ENCODE peak calls at places on chromosomes 13 and 19, in five cellular contexts. H is IMR-90, O is mucosa of descending colon, Z is BJ, K is osteoblast. U is an unnamed sample.

GRCh38 chr19:37654525-37654832 is 786 bp downstream of the ZFP30 start:
- DNase-seq in H (peak), Z (no peak), K (no peak), O (no peak), U (peak)

GRCh38 chr19:14440049-14440448 is 6.9 kb downstream of the PKN1 start:
- DNase-seq in K (no peak), Z (no peak), H (no peak), O (peak), U (peak)

GRCh38 chr13:114231886-114232285 is 2.8 kb upstream of the CDC16 start:
- DNase-seq in H (no peak), Z (no peak), K (no peak), O (no peak), U (no peak)

GRCh38 chr19:50003810-50004419 is 21.3 kb downstream of the VRK3 start:
- DNase-seq in H (peak), Z (peak), O (no peak), K (peak), U (peak)

GRCh38 chr13:22077764-22078163 is 406.9 kb downstream of the FGF9 start:
- DNase-seq in K (no peak), Z (no peak), O (no peak), H (no peak), U (no peak)

GRCh38 chr19:29191005-29191404 is 21.9 kb downstream of the UQCRFS1 start:
- DNase-seq in Z (no peak), O (no peak), H (no peak), K (no peak), U (no peak)

GRCh38 chr13:21608961-21609360 is 5.0 kb upstream of the MICU2 start:
- DNase-seq in O (no peak), Z (no peak), H (no peak), K (no peak), U (no peak)

GRCh38 chr13:74103196-74103595 is 31.0 kb downstream of the KLF12 start:
- DNase-seq in O (no peak), K (no peak), Z (no peak), H (no peak), U (no peak)

GRCh38 chr19:12034610-12035009 is 869 bp downstream of the ZNF433 start:
- DNase-seq in Z (no peak), O (no peak), H (no peak), K (no peak), U (peak)

GRCh38 chr19:10961763-10962536 is 1.1 kb downstream of the SMARCA4 start:
- DNase-seq in Z (no peak), H (peak), K (peak), O (no peak), U (peak)

DNA sequence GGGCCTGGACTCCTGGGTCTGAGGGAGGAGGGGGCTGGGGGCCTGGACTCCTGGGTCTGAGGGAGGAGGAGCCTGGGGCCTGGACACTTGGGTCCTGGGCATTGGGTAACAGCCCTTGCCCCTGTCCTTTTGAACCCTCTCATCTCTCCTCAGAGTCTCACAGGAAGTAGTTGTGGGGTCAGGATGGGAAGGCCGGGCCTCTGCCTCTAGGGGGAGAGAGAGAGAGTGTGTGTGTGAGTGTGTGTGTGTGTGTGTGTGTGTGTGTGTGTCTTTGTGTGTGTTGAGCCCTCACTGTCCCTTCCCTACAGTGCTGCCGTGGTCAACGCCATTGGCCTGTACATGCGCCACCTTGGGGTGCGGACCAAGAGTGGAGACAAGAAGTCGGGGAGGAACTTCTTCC is 10.9 kb downstream of the ARHGEF1 start:
- DNase-seq in O (no peak), Z (no peak), H (peak), K (peak), U (no peak)
- TF ChIP-seq CTCF in O (no peak), Z (no peak), H (peak), K (peak), U (peak)

GRCh38 chr19:18648971-18649310 is 12.1 kb downstream of the KLHL26 start:
- DNase-seq in H (no peak), K (peak), O (no peak), Z (no peak), U (peak)
- H3K4me3 ChIP-seq in H (no peak), K (peak), O (no peak), Z (no peak), U (no peak)

GRCh38 chr19:58362272-58362994 is at the start of gene ZNF497:
- DNase-seq in K (peak), O (peak), H (peak), Z (peak), U (peak)
- TF ChIP-seq CTCF in K (no peak), O (no peak), H (peak), Z (no peak), U (peak)

DNA sequence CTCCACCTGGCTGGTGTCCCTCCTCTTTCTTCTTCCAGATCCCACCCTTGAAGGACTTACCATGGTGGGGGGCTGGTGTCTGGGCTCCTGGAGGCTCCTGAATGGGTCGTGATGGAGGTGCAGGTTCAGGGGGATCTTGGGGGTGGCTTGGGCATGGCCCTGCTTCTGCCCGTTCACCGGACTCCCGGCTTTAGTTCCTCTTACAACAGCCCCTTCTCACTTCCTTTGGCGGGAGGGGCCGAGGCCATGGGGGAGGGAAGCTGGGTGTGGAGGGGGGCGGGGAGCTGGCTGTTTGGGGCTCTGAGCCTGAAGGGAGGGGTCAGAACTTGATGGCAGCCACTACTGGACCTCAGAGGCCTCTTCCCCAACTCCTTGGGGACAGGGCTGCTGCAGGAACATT is at the start of gene MYO1F:
- DNase-seq in K (no peak), O (peak), Z (no peak), H (no peak), U (no peak)
- H3K4me3 ChIP-seq in K (no peak), O (peak), Z (no peak), H (no peak), U (peak)

DNA sequence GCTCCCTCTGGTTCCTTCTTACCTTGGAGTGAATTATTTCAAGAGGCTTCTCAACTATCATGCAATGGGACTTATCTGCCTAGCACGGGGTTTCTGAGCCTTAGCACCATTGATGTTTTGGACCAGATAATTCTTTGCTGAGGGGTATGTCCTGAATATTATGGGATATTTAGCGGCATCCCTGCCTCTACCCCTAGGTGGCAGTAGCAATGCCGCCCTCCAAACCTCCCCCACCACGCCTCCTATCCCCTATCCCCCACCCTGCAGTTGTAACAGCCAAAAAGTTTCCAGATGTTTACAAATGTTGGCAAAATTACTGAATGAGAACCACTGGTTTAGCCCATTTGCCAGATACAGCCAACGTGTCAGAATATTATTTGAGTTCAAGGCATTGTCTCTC is 125.5 kb downstream of the POSTN start:
- DNase-seq in Z (no peak), K (no peak), O (no peak), H (no peak), U (no peak)
- TF ChIP-seq CTCF in Z (peak), K (no peak), O (no peak), H (no peak), U (no peak)

DNA sequence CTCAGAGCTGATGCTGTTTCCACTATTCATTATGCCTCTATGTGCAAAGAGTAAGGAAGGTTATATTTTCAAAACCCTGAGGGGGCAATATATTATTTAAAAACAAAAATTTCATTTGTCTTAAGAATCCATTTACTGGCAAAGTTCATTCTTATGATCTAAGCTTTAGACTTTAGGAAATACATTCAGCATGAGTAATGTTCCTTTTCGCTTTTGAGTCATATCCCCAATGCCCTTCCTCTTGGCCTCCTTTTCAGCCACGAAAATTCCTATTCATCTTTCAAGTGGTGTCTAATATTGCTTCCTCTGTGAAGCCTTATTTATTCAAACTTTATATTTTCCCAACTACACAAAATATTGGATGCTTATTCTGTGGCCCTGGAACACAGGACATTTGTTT is 1317.0 kb downstream of the PCDH9 start:
- DNase-seq in K (peak), O (no peak), H (peak), Z (peak), U (peak)
- H3K4me3 ChIP-seq in K (no peak), O (no peak), H (no peak), Z (no peak), U (no peak)